ENCODE peak calls at places on chromosomes 11 and 22, in nine cellular contexts. S, C, H, U, Z, B, R, N and T are unnamed samples.

GRCh38 chr11:117703209-117703608 is 93.8 kb downstream of the DSCAML1 start:
- DNase-seq in S (no peak), C (no peak), H (no peak), U (no peak), Z (no peak), B (no peak), R (no peak), N (no peak), T (no peak)

GRCh38 chr11:63866211-63866610 is 27.3 kb downstream of the MARK2 start:
- DNase-seq in S (peak; percentile 89), C (peak; percentile 71), H (no peak), U (no peak), Z (no peak), B (peak; percentile 80), R (no peak), N (peak; percentile 86), T (no peak)

GRCh38 chr11:46675288-46675851 is 25.0 kb downstream of the ARHGAP1 start:
- DNase-seq in S (peak; percentile 79), C (peak; percentile 90), H (no peak), U (peak; percentile 93), Z (peak; percentile 68), B (peak; percentile 55), R (no peak), N (no peak), T (no peak)

GRCh38 chr22:40180403-40180802 is 2.7 kb downstream of the TNRC6B start:
- DNase-seq in S (no peak), C (no peak), H (no peak), U (no peak), Z (no peak), B (no peak), R (no peak), N (no peak), T (no peak)

GRCh38 chr11:126920833-126921232 is 79.7 kb downstream of the KIRREL3 start:
- DNase-seq in S (no peak), C (no peak), H (no peak), U (no peak), Z (no peak), B (no peak), R (no peak), N (no peak), T (no peak)

GRCh38 chr11:1305558-1306056 is 3.8 kb downstream of the TOLLIP start:
- DNase-seq in S (peak; percentile 25), C (no peak), H (no peak), U (no peak), Z (peak; percentile 76), B (no peak), R (no peak), N (no peak), T (no peak)

GRCh38 chr11:110710520-110711381 is 1.5 kb downstream of the ARHGAP20 start:
- DNase-seq in S (peak; percentile 51), C (peak; percentile 79), H (no peak), U (no peak), Z (peak; percentile 75), B (peak; percentile 51), R (no peak), N (no peak), T (no peak)

GRCh38 chr22:21009638-21010425 is 5.1 kb upstream of the P2RX6 start:
- DNase-seq in S (peak; percentile 48), C (no peak), H (no peak), U (no peak), Z (no peak), B (peak; percentile 16), R (no peak), N (no peak), T (no peak)

GRCh38 chr11:64809781-64810241 is 540 bp downstream of the MEN1 start:
- DNase-seq in S (peak; percentile 65), C (no peak), H (no peak), U (no peak), Z (peak; percentile 86), B (peak; percentile 43), R (peak; percentile 12), N (no peak), T (no peak)

GRCh38 chr11:111379500-111380136 is 543 bp upstream of the POU2AF1 start:
- DNase-seq in S (no peak), C (no peak), H (no peak), U (no peak), Z (no peak), B (no peak), R (no peak), N (no peak), T (no peak)

GRCh38 chr11:131609317-131609716 is 238.9 kb downstream of the NTM start:
- DNase-seq in S (no peak), C (no peak), H (no peak), U (no peak), Z (no peak), B (no peak), R (no peak), N (no peak), T (no peak)

GRCh38 chr11:62669420-62670161 is 1.9 kb upstream of the UQCC3 start:
- DNase-seq in S (no peak), C (no peak), H (no peak), U (no peak), Z (no peak), B (no peak), R (no peak), N (no peak), T (no peak)

GRCh38 chr11:62671272-62671603 is 235 bp upstream of the UQCC3 start:
- DNase-seq in S (no peak), C (no peak), H (peak; percentile 41), U (no peak), Z (no peak), B (no peak), R (no peak), N (no peak), T (no peak)

GRCh38 chr11:62667460-62667859 is 2.3 kb downstream of the CSKMT start:
- DNase-seq in S (no peak), C (no peak), H (no peak), U (no peak), Z (no peak), B (no peak), R (no peak), N (no peak), T (no peak)

GRCh38 chr11:62676698-62677097 is 2.2 kb downstream of the UBXN1 start:
- DNase-seq in S (no peak), C (no peak), H (no peak), U (no peak), Z (no peak), B (no peak), R (no peak), N (no peak), T (no peak)

DNA sequence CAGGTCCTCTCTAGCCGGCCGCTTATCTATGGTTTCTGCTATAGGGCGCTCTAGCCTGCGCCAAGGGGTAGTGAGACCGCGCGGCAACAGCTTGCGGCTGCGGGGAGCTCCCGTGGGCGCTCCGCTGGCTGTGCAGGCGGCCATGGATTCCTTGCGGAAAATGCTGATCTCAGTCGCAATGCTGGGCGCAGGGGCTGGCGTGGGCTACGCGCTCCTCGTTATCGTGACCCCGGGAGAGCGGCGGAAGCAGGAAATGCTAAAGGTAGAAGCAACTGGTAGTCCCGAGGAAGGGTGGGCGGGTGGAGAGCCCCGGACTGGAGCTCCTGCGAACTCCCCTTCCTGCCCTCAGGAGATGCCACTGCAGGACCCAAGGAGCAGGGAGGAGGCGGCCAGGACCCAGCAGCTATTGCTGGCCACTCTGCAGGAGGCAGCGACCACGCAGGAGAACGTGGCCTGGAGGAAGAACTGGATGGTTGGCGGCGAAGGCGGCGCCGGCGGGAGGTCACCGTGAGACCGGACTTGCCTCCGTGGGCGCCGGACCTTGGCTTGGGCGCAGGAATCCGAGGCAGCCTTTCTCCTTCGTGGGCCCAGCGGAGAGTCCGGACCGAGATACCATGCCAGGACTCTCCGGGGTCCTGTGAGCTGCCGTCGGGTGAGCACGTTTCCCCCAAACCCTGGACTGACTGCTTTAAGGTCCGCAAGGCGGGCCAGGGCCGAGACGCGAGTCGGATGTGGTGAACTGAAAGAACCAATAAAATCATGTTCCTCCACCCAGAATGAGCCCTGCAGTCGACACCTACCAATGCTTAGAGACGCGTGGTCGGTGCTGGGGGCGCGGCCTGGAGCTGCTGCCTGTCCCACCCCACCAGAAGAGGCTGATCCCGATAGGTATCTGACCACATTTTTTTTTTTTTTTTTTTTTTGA is at the start of the genes LBHD1 and UQCC3:
- DNase-seq in S (peak; percentile 81), C (peak; percentile 91), H (peak; percentile 34), U (peak; percentile 94), Z (peak; percentile 92), B (peak; percentile 87), R (peak; percentile 79), N (no peak), T (no peak)
- TF ChIP-seq POLR2AphosphoS5 in S (peak; percentile 27), C (peak; percentile 82), H (peak; percentile 57), U (peak; percentile 79), Z (peak; percentile 76), B (peak; percentile 80), R (peak; percentile 92), N (peak; percentile 92), T (peak; percentile 25)

GRCh38 chr11:67508486-67509121 is 642 bp upstream of the CDK2AP2 start:
- DNase-seq in S (peak; percentile 99), C (peak; percentile 99), H (peak; percentile 88), U (peak; percentile 100), Z (peak; percentile 98), B (peak; percentile 94), R (peak; percentile 90), N (peak; percentile 78), T (peak; percentile 81)
- TF ChIP-seq CTCF in S (no peak), C (no peak), H (no peak), U (no peak), Z (no peak), B (no peak), R (no peak), N (no peak), T (no peak)

DNA sequence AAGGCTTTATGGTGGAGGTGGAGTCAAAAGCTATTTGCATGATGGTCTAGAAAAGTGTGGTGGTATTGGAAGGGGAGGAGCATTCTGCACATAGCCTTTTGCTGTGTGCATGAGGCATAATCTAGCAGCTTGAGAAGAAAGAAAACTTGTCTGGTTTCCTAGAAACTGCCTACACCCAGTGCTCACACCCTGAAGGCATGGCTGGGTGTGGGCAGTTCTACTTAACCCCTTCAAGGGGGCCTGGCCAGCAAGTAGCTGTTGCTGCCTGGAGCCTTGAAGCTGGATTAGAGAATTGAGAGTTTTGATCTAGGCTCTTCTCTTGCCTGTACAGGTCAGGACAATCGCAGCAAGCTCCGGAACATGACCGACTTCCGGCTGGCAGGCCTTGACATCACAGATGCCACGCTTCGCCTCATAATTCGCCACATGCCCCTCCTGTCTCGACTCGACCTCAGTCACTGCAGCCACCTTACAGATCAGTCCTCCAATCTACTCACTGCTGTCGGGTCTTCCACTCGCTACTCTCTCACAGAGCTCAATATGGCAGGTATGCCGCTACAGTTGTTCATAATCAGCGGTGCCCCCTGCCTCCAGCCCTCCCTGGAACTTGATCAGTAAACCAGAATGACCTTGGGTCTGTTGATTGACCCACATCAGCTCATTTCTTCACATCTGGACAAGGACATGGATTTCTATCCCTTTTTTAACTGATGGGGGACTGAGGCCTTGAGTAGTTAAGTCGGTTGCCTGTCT is 12.2 kb upstream of the GRK2 start:
- DNase-seq in S (no peak), C (peak; percentile 42), H (no peak), U (no peak), Z (no peak), B (no peak), R (no peak), N (no peak), T (no peak)
- TF ChIP-seq POLR2AphosphoS5 in S (no peak), C (no peak), H (peak; percentile 5), U (no peak), Z (no peak), B (no peak), R (no peak), N (no peak), T (no peak)

DNA sequence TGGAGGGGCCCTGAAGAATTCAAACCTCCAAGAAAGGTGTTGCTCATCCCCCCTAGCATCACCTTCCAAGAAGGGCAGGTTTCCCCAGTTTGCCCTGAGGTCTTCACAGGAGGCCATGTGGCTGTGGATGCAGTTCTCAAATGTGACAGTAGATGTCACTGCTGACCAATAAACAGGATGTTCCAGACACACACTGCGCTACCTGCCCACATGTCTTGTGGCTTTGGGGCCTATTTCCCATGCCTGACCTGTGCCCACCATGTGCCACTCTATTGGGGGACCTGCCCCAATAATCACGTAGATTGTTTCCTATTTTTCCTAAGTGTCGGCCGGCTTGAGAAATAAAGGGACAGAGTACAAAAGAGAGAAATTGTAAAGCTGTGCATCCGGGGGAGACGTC is 4.5 kb downstream of the GSTT2 start:
- DNase-seq in S (no peak), C (no peak), H (no peak), U (no peak), Z (no peak), B (no peak), R (peak; percentile 48), N (no peak), T (no peak)
- TF ChIP-seq CTCF in S (peak; percentile 50), C (peak; percentile 10), H (peak; percentile 66), U (no peak), Z (peak; percentile 44), B (no peak), R (peak; percentile 81), N (no peak), T (no peak)